ENCODE peak calls at places on chromosomes 6 and 20, in five cellular contexts. R, I, X, G and T are unnamed samples.

GRCh38 chr6:125009578-125009977 is 47.3 kb downstream of the RNF217 start:
- DNase-seq in R (no peak), I (no peak), X (no peak), G (no peak), T (no peak)

GRCh38 chr20:4225778-4226177 is 210.4 kb upstream of the RNF24 start:
- DNase-seq in R (no peak), I (peak), X (no peak), G (peak), T (no peak)

GRCh38 chr6:150004783-150005717 is 20.3 kb downstream of the RAET1L start:
- DNase-seq in R (peak), I (peak), X (peak), G (peak), T (peak)

GRCh38 chr6:144151010-144151727 is 852 bp downstream of the STX11 start:
- DNase-seq in R (peak), I (no peak), X (peak), G (no peak), T (no peak)

GRCh38 chr6:146984251-146984924 is 219.8 kb upstream of the STXBP5 start:
- DNase-seq in R (no peak), I (no peak), X (no peak), G (no peak), T (no peak)

GRCh38 chr20:57647006-57647932 is 27.0 kb upstream of the ZBP1 start:
- DNase-seq in R (no peak), I (no peak), X (no peak), G (no peak), T (no peak)

GRCh38 chr20:5569021-5569420 is 181.2 kb upstream of the SHLD1 start:
- DNase-seq in R (peak), I (no peak), X (peak), G (no peak), T (peak)

GRCh38 chr6:106629859-106630163 is 433 bp downstream of the QRSL1 start:
- DNase-seq in R (no peak), I (no peak), X (no peak), G (no peak), T (no peak)

GRCh38 chr6:163720005-163720404 is 305.5 kb downstream of the QKI start:
- DNase-seq in R (no peak), I (no peak), X (no peak), G (no peak), T (no peak)

GRCh38 chr6:82739266-82739665 is 326.4 kb downstream of the UBE3D start:
- DNase-seq in R (no peak), I (no peak), X (no peak), G (no peak), T (no peak)

GRCh38 chr6:165649701-165650137 is 13.3 kb downstream of the PDE10A start:
- DNase-seq in R (no peak), I (no peak), X (no peak), G (no peak), T (no peak)

GRCh38 chr6:49551126-49551865 is 828 bp downstream of the C6orf141 start:
- DNase-seq in R (peak), I (no peak), X (no peak), G (no peak), T (no peak)

GRCh38 chr6:7267071-7267470 is 45.9 kb downstream of the SSR1 start:
- DNase-seq in R (no peak), I (no peak), X (no peak), G (no peak), T (no peak)

GRCh38 chr6:28864321-28864923 is 59.4 kb downstream of the TRIM27 start:
- DNase-seq in R (peak), I (no peak), X (no peak), G (no peak), T (no peak)

GRCh38 chr6:3789018-3789895 is 37.7 kb upstream of the PXDC1 start:
- DNase-seq in R (no peak), I (no peak), X (no peak), G (no peak), T (no peak)

GRCh38 chr20:47768016-47768953 is 17.0 kb downstream of the SULF2 start:
- DNase-seq in R (peak), I (no peak), X (no peak), G (no peak), T (no peak)

GRCh38 chr20:44724423-44725091 is 9.4 kb downstream of the CCN5 start:
- DNase-seq in R (no peak), I (no peak), X (no peak), G (no peak), T (no peak)

GRCh38 chr6:139728879-139729278 is 354.4 kb upstream of the CITED2 start:
- DNase-seq in R (no peak), I (no peak), X (no peak), G (no peak), T (no peak)

GRCh38 chr20:32019156-32019510 is 8.9 kb downstream of the CCM2L start:
- DNase-seq in R (no peak), I (no peak), X (no peak), G (no peak), T (no peak)

GRCh38 chr20:25032065-25032477 is 25.9 kb downstream of the ACSS1 start:
- DNase-seq in R (no peak), I (no peak), X (no peak), G (no peak), T (no peak)

GRCh38 chr6:39118921-39119320 is 3.9 kb upstream of the SAYSD1 start:
- DNase-seq in R (no peak), I (no peak), X (no peak), G (no peak), T (no peak)

GRCh38 chr6:138682722-138683521 is 90.6 kb upstream of the CCDC28A start:
- DNase-seq in R (no peak), I (no peak), X (no peak), G (peak), T (no peak)

GRCh38 chr6:166476061-166476591 is 93.4 kb upstream of the MPC1 start:
- DNase-seq in R (no peak), I (no peak), X (no peak), G (no peak), T (no peak)

GRCh38 chr6:80547827-80548226 is 441.4 kb downstream of the BCKDHB start:
- DNase-seq in R (no peak), I (peak), X (no peak), G (no peak), T (no peak)

GRCh38 chr6:15472626-15473025 is 190.2 kb downstream of the DTNBP1 start:
- DNase-seq in R (no peak), I (no peak), X (no peak), G (no peak), T (no peak)

GRCh38 chr6:3804981-3805380 is 44.2 kb upstream of the FAM50B start:
- DNase-seq in R (no peak), I (no peak), X (no peak), G (no peak), T (no peak)

GRCh38 chr20:64037498-64038213 is 1.7 kb downstream of the C20orf204 start:
- DNase-seq in R (no peak), I (no peak), X (no peak), G (no peak), T (no peak)

GRCh38 chr6:38542031-38542430 is 97.7 kb downstream of the BTBD9 start:
- DNase-seq in R (no peak), I (no peak), X (no peak), G (no peak), T (no peak)

GRCh38 chr20:48723308-48724264 is 104.2 kb downstream of the PREX1 start:
- DNase-seq in R (no peak), I (no peak), X (no peak), G (no peak), T (peak)

GRCh38 chr6:90343581-90343980 is 46.9 kb upstream of the BACH2 start:
- DNase-seq in R (no peak), I (no peak), X (no peak), G (no peak), T (no peak)

GRCh38 chr6:16841241-16841640 is 80.0 kb upstream of the ATXN1 start:
- DNase-seq in R (no peak), I (no peak), X (no peak), G (no peak), T (no peak)

GRCh38 chr6:116206231-116206903 is 47.5 kb downstream of the TSPYL4 start:
- DNase-seq in R (no peak), I (no peak), X (no peak), G (no peak), T (no peak)

GRCh38 chr6:152094992-152095592 is 287.6 kb downstream of the ESR1 start:
- DNase-seq in R (peak), I (peak), X (peak), G (peak), T (no peak)

GRCh38 chr6:17923401-17923863 is 64.0 kb downstream of the KIF13A start:
- DNase-seq in R (no peak), I (no peak), X (no peak), G (no peak), T (no peak)

GRCh38 chr6:18034798-18035202 is 47.4 kb upstream of the KIF13A start:
- DNase-seq in R (peak), I (no peak), X (no peak), G (no peak), T (no peak)

GRCh38 chr20:24734139-24734538 is 214.9 kb upstream of the CST7 start:
- DNase-seq in R (no peak), I (no peak), X (no peak), G (no peak), T (no peak)

GRCh38 chr6:149923327-149923986 is 536 bp upstream of the RAET1G start:
- DNase-seq in R (no peak), I (no peak), X (no peak), G (no peak), T (no peak)

GRCh38 chr20:910132-910839 is 5.8 kb downstream of the ANGPT4 start:
- DNase-seq in R (no peak), I (no peak), X (no peak), G (no peak), T (no peak)

GRCh38 chr6:70563540-70563939 is 3.2 kb upstream of the SDHAF4 start:
- DNase-seq in R (no peak), I (no peak), X (no peak), G (peak), T (no peak)